ENCODE peak calls at places on chromosomes 4 and X, in six cellular contexts. C is SK-N-SH, I is GM12878, M is HepG2, R is K562, N is H1. J is an unnamed sample.

GRCh38 chrX:106931831-106932491 is 11.8 kb downstream of the CLDN2 start:
- DNase-seq in R (no peak), I (no peak), N (no peak), M (peak), C (no peak), J (no peak)

GRCh38 chr4:55170462-55170861 is 45.1 kb upstream of the KDR start:
- DNase-seq in M (no peak), N (no peak), I (no peak), C (no peak), R (no peak), J (no peak)

GRCh38 chrX:6890862-6891261 is 256.6 kb upstream of the STS start:
- DNase-seq in C (no peak), N (no peak), M (no peak), I (no peak), R (no peak), J (no peak)

GRCh38 chr4:96164814-96165351 is 325.0 kb downstream of the PDHA2 start:
- DNase-seq in M (no peak), I (no peak), N (no peak), R (no peak), C (no peak), J (no peak)

GRCh38 chr4:13309751-13310150 is 174.4 kb downstream of the RAB28 start:
- DNase-seq in M (no peak), N (no peak), I (no peak), R (no peak), C (no peak), J (no peak)

GRCh38 chr4:159374749-159375535 is 272.1 kb downstream of the RAPGEF2 start:
- DNase-seq in R (no peak), C (no peak), I (no peak), M (no peak), N (no peak), J (no peak)

GRCh38 chr4:64897683-64898082 is 488.4 kb upstream of the TECRL start:
- DNase-seq in M (no peak), C (no peak), R (no peak), I (no peak), N (no peak), J (no peak)

GRCh38 chr4:56757270-56757746 is 64.2 kb downstream of the SPINK2 start:
- DNase-seq in N (no peak), M (no peak), R (no peak), C (no peak), I (no peak), J (no peak)

GRCh38 chr4:151226004-151226932 is 50.7 kb upstream of the PRSS48 start:
- DNase-seq in C (no peak), M (no peak), N (no peak), R (no peak), I (no peak), J (no peak)

GRCh38 chr4:183335369-183335940 is 13.2 kb upstream of the CLDN24 start:
- DNase-seq in M (peak), N (no peak), R (no peak), I (no peak), C (no peak), J (peak)

GRCh38 chr4:174496631-174497442 is 25.5 kb downstream of the HPGD start:
- DNase-seq in N (no peak), I (no peak), C (no peak), R (no peak), M (no peak), J (no peak)

GRCh38 chr4:145014365-145014764 is 83.6 kb downstream of the ANAPC10 start:
- DNase-seq in I (no peak), M (no peak), N (no peak), C (no peak), R (no peak), J (no peak)

GRCh38 chrX:44698328-44698727 is 145.5 kb upstream of the DUSP21 start:
- DNase-seq in R (no peak), N (no peak), M (no peak), I (no peak), C (no peak), J (peak)

GRCh38 chrX:154376768-154377167 is 2.3 kb upstream of the EMD start:
- DNase-seq in R (no peak), I (no peak), N (no peak), M (no peak), C (no peak), J (no peak)

GRCh38 chrX:154380153-154380552 is 1.1 kb downstream of the EMD start:
- DNase-seq in N (no peak), R (no peak), I (no peak), C (no peak), M (no peak), J (no peak)

GRCh38 chrX:154378799-154379568 is at the start of gene EMD:
- DNase-seq in C (peak), I (peak), M (peak), N (peak), R (peak), J (peak)

GRCh38 chrX:154379569-154379951 is 465 bp downstream of the EMD start:
- DNase-seq in R (no peak), C (no peak), I (no peak), N (no peak), M (no peak), J (no peak)

DNA sequence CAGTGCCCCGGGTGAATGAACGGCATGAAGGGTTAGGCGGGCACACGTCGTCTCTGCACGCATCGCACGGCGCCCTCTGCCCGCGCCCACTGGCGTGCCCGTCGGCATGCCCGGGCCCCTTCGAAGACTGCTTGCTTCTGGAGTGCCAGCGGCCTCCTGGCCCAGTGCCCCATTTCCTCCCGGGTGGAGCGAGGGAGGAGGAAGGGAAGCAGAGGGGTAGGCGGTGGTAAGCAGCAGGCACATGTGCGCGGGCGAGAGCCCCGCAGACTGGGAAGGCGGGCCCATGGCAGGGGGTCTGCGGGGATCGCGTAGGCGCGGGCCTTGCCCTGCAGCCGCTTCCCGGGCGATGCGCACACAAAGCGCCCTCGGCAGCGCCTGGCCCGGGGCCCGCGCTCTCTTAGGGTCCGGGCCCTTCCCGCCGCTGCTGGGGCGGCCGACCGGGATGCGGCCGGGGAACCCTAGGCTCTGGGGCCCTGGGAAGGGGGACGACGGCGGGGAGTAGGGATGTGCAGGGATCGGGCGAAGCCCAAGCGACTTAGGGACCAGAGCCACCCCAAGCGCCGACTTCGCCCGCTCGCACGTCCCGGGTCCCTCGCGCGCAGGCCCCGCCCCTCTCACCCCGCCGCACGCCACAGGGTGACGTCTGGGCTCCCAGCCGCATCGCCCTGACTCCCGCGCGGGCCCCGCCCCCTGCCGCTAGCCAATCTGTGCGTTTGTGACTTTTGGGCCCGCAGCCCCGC is 866 bp upstream of the EMD start:
- DNase-seq in M (no peak), N (no peak), R (peak), I (no peak), C (peak), J (no peak)
- TF ChIP-seq CHD2 in M (no peak), N (no peak), R (no peak), I (no peak), C (no peak), J (no peak)

GRCh38 chr4:184479516-184479950 is 5.2 kb upstream of the IRF2 start:
- DNase-seq in N (no peak), I (no peak), R (no peak), M (no peak), C (no peak), J (no peak)
- TF ChIP-seq CHD2 in N (no peak), I (no peak), R (no peak), M (no peak), C (no peak), J (no peak)

GRCh38 chr4:43718369-43718768 is 730.2 kb downstream of the KCTD8 start:
- DNase-seq in N (no peak), I (no peak), C (no peak), R (no peak), M (no peak), J (no peak)

GRCh38 chr4:43716721-43717395 is 731.8 kb downstream of the KCTD8 start:
- DNase-seq in R (no peak), I (no peak), M (no peak), N (no peak), C (no peak), J (no peak)
- TF ChIP-seq CHD2 in R (no peak), I (no peak), M (no peak), N (no peak), C (no peak), J (no peak)

DNA sequence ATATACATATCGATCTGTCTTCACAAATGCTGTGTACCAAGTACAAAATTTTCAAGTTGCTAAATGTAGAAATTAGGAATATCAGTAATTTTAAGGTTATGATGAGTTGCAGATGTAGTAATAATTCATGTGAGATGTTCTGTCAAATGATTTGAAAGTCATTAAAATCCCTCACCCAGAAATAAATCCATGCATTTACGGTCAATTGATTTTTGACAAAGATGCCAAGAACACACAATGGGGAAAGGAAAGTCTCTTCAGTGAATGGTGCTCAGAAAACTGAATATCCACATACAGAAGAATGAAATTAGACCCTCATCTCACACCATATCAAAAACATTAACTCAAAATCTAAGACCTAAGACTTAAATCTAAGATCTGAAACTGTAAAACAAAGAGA is 12.9 kb upstream of the BMPR1B start:
- DNase-seq in R (no peak), M (no peak), I (no peak), N (no peak), C (no peak), J (no peak)
- TF ChIP-seq CHD2 in R (no peak), M (no peak), I (no peak), N (no peak), C (no peak), J (no peak)

DNA sequence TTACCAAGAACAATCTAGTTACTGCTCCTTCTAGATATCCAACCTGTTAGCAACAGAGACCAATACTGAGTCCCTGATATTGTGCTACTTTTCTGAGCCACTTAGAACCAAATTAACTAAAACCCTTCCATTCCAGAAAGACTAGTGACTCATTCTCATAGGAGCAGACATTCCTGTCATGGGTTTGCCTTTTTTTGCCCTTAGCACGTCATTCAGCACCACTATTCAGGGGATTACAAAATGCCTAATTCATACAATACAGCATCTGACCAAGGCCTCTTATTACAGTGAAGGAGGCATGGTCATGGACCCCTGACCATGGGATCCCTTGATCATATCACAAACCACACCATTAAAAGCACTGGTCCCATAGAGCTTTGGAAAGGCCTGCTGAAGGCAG is 123.8 kb upstream of the CXCL13 start:
- DNase-seq in I (no peak), R (no peak), N (no peak), C (no peak), M (no peak), J (no peak)
- TF ChIP-seq CHD2 in I (no peak), R (no peak), N (no peak), C (no peak), M (no peak), J (no peak)

DNA sequence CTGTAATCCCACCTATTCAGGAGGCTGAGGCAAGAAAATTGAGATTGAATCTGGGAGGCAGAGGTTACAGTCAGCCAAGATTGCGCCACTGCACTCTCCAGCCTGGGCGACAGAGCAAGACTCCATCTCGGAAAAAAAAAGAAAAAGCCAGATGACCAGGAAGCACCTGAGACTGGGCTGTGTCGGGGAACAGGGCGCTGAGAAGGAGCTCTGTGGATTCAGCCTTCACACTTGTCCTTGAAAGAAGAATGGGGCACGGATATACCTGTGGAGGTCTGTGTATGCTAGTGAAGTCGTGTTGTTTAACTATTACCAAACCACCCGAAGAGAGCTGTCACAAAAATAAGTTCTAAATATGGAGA is 39.3 kb upstream of the TADA2B start:
- DNase-seq in C (no peak), R (no peak), M (no peak), I (no peak), N (no peak), J (no peak)
- TF ChIP-seq CHD2 in C (no peak), R (no peak), M (no peak), I (no peak), N (no peak), J (no peak)

J was measured in A549.